ENCODE peak calls at places on chromosomes 1 and 21, in eight cellular contexts. O is dorsolateral prefrontal cortex; G is GM23248; N is CD8-positive, alpha-beta T cell; R is Panc1; Q is endodermal cell; W is heart right ventricle; I is pancreas. U is an unnamed sample.

GRCh38 chr1:18592368-18592767 is 38.3 kb upstream of the PAX7 start:
- DNase-seq in I (no peak), W (no peak), N (no peak), R (no peak), Q (peak; percentile 55), O (no peak), G (no peak), U (no peak)

GRCh38 chr1:215606564-215607168 is 39.6 kb downstream of the KCTD3 start:
- DNase-seq in Q (no peak), I (no peak), R (no peak), N (no peak), W (no peak), G (peak; percentile 74), O (no peak), U (no peak)

GRCh38 chr21:14686466-14687276 is 140.6 kb upstream of the SAMSN1 start:
- DNase-seq in I (no peak), W (no peak), Q (no peak), G (no peak), O (no peak), N (no peak), R (no peak), U (no peak)

GRCh38 chr21:43861716-43862115 is 3.3 kb upstream of the AGPAT3 start:
- DNase-seq in G (no peak), I (no peak), W (no peak), O (no peak), R (no peak), N (no peak), Q (no peak), U (no peak)

GRCh38 chr1:229029644-229030235 is 241.2 kb upstream of the RAB4A start:
- DNase-seq in O (no peak), I (no peak), W (no peak), N (no peak), Q (no peak), R (no peak), G (peak; percentile 44), U (no peak)

GRCh38 chr1:22930235-22930912 is 42.3 kb downstream of the LACTBL1 start:
- DNase-seq in G (peak; percentile 65), Q (peak; percentile 95), N (no peak), W (peak; percentile 48), R (no peak), O (peak; percentile 38), I (no peak), U (peak; percentile 78)

GRCh38 chr21:41835711-41836154 is 43.4 kb downstream of the PRDM15 start:
- DNase-seq in I (no peak), O (no peak), G (no peak), Q (no peak), W (no peak), R (no peak), N (no peak), U (peak; percentile 25)

GRCh38 chr1:202189919-202190715 is 3.5 kb upstream of the LGR6 start:
- DNase-seq in I (no peak), Q (peak; percentile 79), W (no peak), G (peak; percentile 45), R (no peak), O (no peak), N (no peak), U (no peak)

GRCh38 chr1:96596226-96596625 is 125.4 kb upstream of the PTBP2 start:
- DNase-seq in Q (peak; percentile 87), N (no peak), R (peak; percentile 8), G (peak; percentile 34), W (no peak), O (no peak), I (no peak), U (peak; percentile 41)

GRCh38 chr1:20192364-20192763 is 6.0 kb upstream of the PLA2G2C start:
- DNase-seq in I (no peak), O (no peak), Q (no peak), N (no peak), W (no peak), R (no peak), G (peak; percentile 83), U (no peak)

GRCh38 chr21:46319192-46319591 is 4.5 kb downstream of the C21orf58 start:
- DNase-seq in N (no peak), Q (peak; percentile 45), W (no peak), G (no peak), O (no peak), R (no peak), I (no peak), U (no peak)

GRCh38 chr21:46316708-46317324 is 6.9 kb downstream of the C21orf58 start:
- DNase-seq in I (no peak), N (no peak), R (no peak), W (no peak), G (no peak), O (no peak), Q (no peak), U (no peak)

GRCh38 chr21:46320331-46320801 is 3.3 kb downstream of the C21orf58 start:
- DNase-seq in G (no peak), Q (no peak), N (no peak), I (no peak), W (no peak), R (no peak), O (no peak), U (no peak)

GRCh38 chr21:46318464-46318845 is 5.2 kb downstream of the C21orf58 start:
- DNase-seq in R (no peak), N (no peak), I (no peak), O (no peak), W (no peak), G (no peak), Q (no peak), U (no peak)

GRCh38 chr21:46317710-46318463 is 5.8 kb downstream of the C21orf58 start:
- DNase-seq in R (no peak), W (peak; percentile 59), O (no peak), N (no peak), Q (peak; percentile 75), I (peak; percentile 40), G (no peak), U (peak; percentile 65)
- H3K4me3 ChIP-seq in R (no peak overlapping the region), W (no peak overlapping the region), O (no peak overlapping the region), N (no peak overlapping the region), Q (no peak overlapping the region), I (no peak overlapping the region), G (no peak overlapping the region), U (no peak overlapping the region)

DNA sequence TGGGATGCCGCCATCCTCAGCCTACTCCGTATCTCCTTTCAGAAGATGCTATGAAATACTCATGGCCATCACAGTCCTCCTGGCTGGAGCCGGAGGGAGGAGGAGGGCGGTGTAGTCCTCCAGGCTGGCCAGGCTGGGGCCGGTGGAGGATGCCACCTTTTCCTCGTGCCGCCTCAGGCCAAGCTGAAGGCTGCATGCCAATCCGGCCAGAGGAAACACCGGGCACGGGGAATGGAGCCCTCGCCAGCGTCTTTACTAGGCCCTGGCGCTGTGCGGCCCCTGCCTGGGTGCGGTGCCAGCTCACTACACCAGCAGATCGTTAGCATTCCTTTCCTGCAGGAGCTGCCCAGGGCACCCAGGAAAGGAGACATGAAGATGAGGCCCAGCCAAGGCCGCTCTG is 70.1 kb downstream of the CASZ1 start:
- DNase-seq in I (peak; percentile 65), W (peak; percentile 80), Q (no peak), O (no peak), N (no peak), R (no peak), G (no peak), U (peak; percentile 47)
- H3K27me3 ChIP-seq in I (no peaks in the 10 kb centered on the region), W (no peaks in the 10 kb centered on the region), Q (no peaks in the 10 kb centered on the region), O (no peaks in the 10 kb centered on the region), N (no peaks in the 10 kb centered on the region), R (no peaks in the 10 kb centered on the region), G (peaks cover 7% of the 10 kb centered on the region), U (no peaks in the 10 kb centered on the region)

GRCh38 chr1:1899266-1899966 is 8.5 kb upstream of the GNB1 start:
- DNase-seq in G (no peak), I (no peak), R (no peak), N (peak; percentile 41), O (no peak), Q (peak; percentile 86), W (no peak), U (peak; percentile 34)
- H3K4me3 ChIP-seq in G (no peak overlapping the region), I (no peak overlapping the region), R (no peak overlapping the region), N (no peak overlapping the region), O (no peak overlapping the region), Q (no peak overlapping the region), W (no peak overlapping the region), U (no peak overlapping the region)

GRCh38 chr1:24935615-24936484 is 5.8 kb upstream of the RUNX3 start:
- DNase-seq in W (no peak), N (no peak), R (no peak), I (no peak), O (no peak), Q (no peak), G (no peak), U (no peak)

GRCh38 chr1:24933468-24933867 is 3.4 kb upstream of the RUNX3 start:
- DNase-seq in R (no peak), Q (no peak), O (no peak), W (no peak), I (no peak), G (no peak), N (no peak), U (no peak)

GRCh38 chr1:24934300-24935195 is 4.5 kb upstream of the RUNX3 start:
- DNase-seq in Q (no peak), I (no peak), G (no peak), N (no peak), W (no peak), O (no peak), R (no peak), U (no peak)

GRCh38 chr1:24936688-24937087 is 6.6 kb upstream of the RUNX3 start:
- DNase-seq in R (no peak), I (no peak), W (no peak), O (no peak), N (no peak), G (no peak), Q (no peak), U (no peak)

GRCh38 chr1:24935196-24935526 is 5.1 kb upstream of the RUNX3 start:
- DNase-seq in G (no peak), W (no peak), R (no peak), Q (no peak), O (no peak), N (no peak), I (no peak), U (no peak)
- H3K27me3 ChIP-seq in G (peaks cover 7% of the 10 kb centered on the region), W (peaks cover 68% of the 10 kb centered on the region), R (no peaks in the 10 kb centered on the region), Q (peaks cover 58% of the 10 kb centered on the region), O (peaks cover 44% of the 10 kb centered on the region), N (no peaks in the 10 kb centered on the region), I (peaks cover 38% of the 10 kb centered on the region), U (no peaks in the 10 kb centered on the region)